ENCODE peak calls at places on chromosomes 12 and 14, in ten cellular contexts. Z is transverse colon, E is HL-60, M is stomach, O is HepG2, C is HCT116, I is vagina, P is endothelial cell of umbilical vein, L is sigmoid colon, X is spleen. D is an unnamed sample.
A peak's percentile ranks its signal among the peaks of the same experiment; 100 is the strongest.

GRCh38 chr12:17016116-17016864 is 410.3 kb upstream of the LMO3 start:
- DNase-seq in M (no peak), C (no peak), X (no peak), L (no peak), I (no peak), E (no peak), Z (no peak), O (no peak), P (no peak), D (no peak)

GRCh38 chr14:21095430-21096205 is 2.8 kb downstream of the ZNF219 start:
- DNase-seq in L (no peak), Z (no peak), C (no peak), I (no peak), X (no peak), O (no peak), E (no peak), M (no peak), P (no peak), D (no peak)

GRCh38 chr14:67137744-67138371 is 51.4 kb upstream of the GARIN2 start:
- DNase-seq in L (no peak), X (no peak), C (no peak), M (no peak), P (peak; percentile 9), I (no peak), O (no peak), Z (no peak), E (no peak), D (no peak)

GRCh38 chr12:106282457-106283097 is 20.0 kb upstream of the TCP11L2 start:
- DNase-seq in E (no peak), O (peak; percentile 97), X (peak; percentile 81), P (peak; percentile 48), L (peak; percentile 67), Z (peak; percentile 57), C (peak; percentile 67), I (no peak), M (peak; percentile 62), D (no peak)

GRCh38 chr12:132907216-132907615 is 19.8 kb upstream of the CHFR start:
- DNase-seq in M (no peak), P (no peak), L (no peak), O (no peak), X (no peak), I (no peak), E (no peak), C (no peak), Z (no peak), D (no peak)

GRCh38 chr12:25034676-25035075 is 85.8 kb upstream of the BCAT1 start:
- DNase-seq in Z (no peak), O (no peak), X (no peak), P (no peak), M (no peak), L (no peak), E (no peak), I (no peak), C (no peak), D (no peak)

GRCh38 chr12:108459106-108459505 is 56.0 kb upstream of the FICD start:
- DNase-seq in C (no peak), L (no peak), Z (no peak), X (no peak), P (no peak), M (no peak), O (no peak), E (no peak), I (no peak), D (no peak)

GRCh38 chr12:69897744-69898143 is 72.7 kb downstream of the MYRFL start:
- DNase-seq in C (no peak), O (no peak), X (no peak), Z (no peak), L (no peak), P (peak; percentile 48), I (no peak), M (no peak), E (no peak), D (no peak)

GRCh38 chr12:110200124-110200417 is 75.9 kb downstream of the IFT81 start:
- DNase-seq in X (no peak), I (no peak), M (no peak), O (peak; percentile 30), E (no peak), Z (no peak), L (no peak), C (no peak), P (no peak), D (no peak)

GRCh38 chr12:118311666-118312065 is 61.0 kb downstream of the TAOK3 start:
- DNase-seq in C (no peak), O (no peak), E (no peak), X (no peak), I (no peak), M (no peak), L (no peak), Z (no peak), P (no peak), D (no peak)

GRCh38 chr14:47211263-47211662 is 464.1 kb downstream of the MDGA2 start:
- DNase-seq in P (no peak), I (no peak), L (no peak), X (no peak), O (no peak), M (no peak), C (no peak), E (no peak), Z (no peak), D (no peak)

GRCh38 chr12:54958048-54958658 is 26.4 kb downstream of the TESPA1 start:
- DNase-seq in P (peak; percentile 70), Z (peak; percentile 29), M (peak; percentile 42), O (peak; percentile 39), E (peak; percentile 28), L (no peak), I (no peak), C (peak; percentile 53), X (no peak), D (no peak)

GRCh38 chr14:105933238-105933637 is 406.9 kb downstream of the TMEM121 start:
- DNase-seq in C (no peak), Z (no peak), I (peak; percentile 67), O (no peak), X (no peak), E (no peak), M (peak; percentile 20), L (no peak), P (no peak), D (no peak)

GRCh38 chr12:8154526-8154925 is 2.3 kb upstream of the ZNF705A start:
- DNase-seq in P (peak; percentile 25), O (no peak), L (no peak), X (no peak), E (no peak), Z (no peak), I (no peak), C (no peak), M (no peak), D (no peak)

GRCh38 chr12:111349101-111349747 is 19.7 kb downstream of the PHETA1 start:
- DNase-seq in L (no peak), Z (no peak), O (no peak), I (no peak), P (no peak), M (no peak), E (no peak), X (no peak), C (no peak), D (no peak)
- TF ChIP-seq POLR2AphosphoS5 in L (no peak), Z (no peak), O (no peak), I (no peak), P (no peak), M (no peak), E (no peak), X (no peak), C (no peak), D (no peak)

GRCh38 chr14:34714320-34715107 is at the start of gene CFL2:
- DNase-seq in Z (peak; percentile 82), O (peak; percentile 86), M (peak; percentile 79), E (peak; percentile 30), C (peak; percentile 32), X (peak; percentile 96), I (no peak), P (peak; percentile 81), L (peak; percentile 93), D (peak; percentile 48)
- TF ChIP-seq CTCF in Z (no peak), O (no peak), M (no peak), E (no peak), C (no peak), X (no peak), I (no peak), P (no peak), L (no peak), D (no peak)

GRCh38 chr12:79978692-79979091 is 43.8 kb upstream of the PPP1R12A start:
- DNase-seq in X (no peak), M (no peak), I (no peak), Z (no peak), C (no peak), L (no peak), P (no peak), O (no peak), E (no peak), D (no peak)

GRCh38 chr12:79988368-79988767 is 53.5 kb upstream of the PPP1R12A start:
- DNase-seq in I (no peak), Z (no peak), X (no peak), E (no peak), L (no peak), P (no peak), C (no peak), M (no peak), O (no peak), D (no peak)

GRCh38 chr12:79983492-79983891 is 48.6 kb upstream of the PPP1R12A start:
- DNase-seq in O (no peak), C (no peak), E (no peak), P (no peak), L (no peak), M (no peak), Z (no peak), I (no peak), X (no peak), D (no peak)

GRCh38 chr12:79982371-79983062 is 47.6 kb upstream of the PPP1R12A start:
- DNase-seq in C (no peak), M (no peak), I (no peak), E (no peak), O (no peak), Z (no peak), X (no peak), L (no peak), P (no peak), D (no peak)

DNA sequence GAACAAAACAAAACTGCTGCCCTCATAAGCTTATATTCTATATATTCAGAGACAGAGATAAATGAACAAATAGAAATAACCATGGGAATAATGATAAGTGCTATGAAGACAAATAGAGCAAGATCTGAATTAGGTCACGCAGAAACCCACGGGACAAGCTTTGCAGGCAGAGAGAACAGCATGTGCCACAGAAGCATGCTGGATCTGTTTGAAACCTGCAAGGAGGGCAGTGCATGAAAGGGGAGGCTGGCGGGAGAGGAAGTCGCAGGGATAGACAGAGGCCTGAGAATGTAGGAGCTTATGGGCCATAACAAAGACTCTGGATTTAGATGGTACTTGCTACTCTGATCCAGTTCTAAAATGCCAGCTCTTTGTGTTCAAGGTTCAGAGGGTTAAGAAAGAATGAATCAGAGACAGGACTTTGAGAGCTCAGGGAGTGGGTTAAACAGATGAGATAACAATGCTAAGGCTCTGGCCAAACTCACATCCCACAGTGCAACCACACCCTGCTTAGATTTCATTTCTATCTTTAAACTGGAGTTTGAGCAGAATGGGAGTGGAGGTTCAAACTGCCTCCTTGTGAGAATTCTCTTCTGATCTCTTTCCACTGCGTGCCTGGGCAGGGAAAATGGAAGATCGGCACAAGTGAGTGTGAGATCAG is 49.2 kb upstream of the PPP1R12A start:
- DNase-seq in O (no peak), I (no peak), C (no peak), Z (no peak), M (no peak), L (no peak), P (no peak), E (no peak), X (no peak), D (no peak)
- TF ChIP-seq POLR2AphosphoS5 in O (no peak), I (no peak), C (no peak), Z (no peak), M (no peak), L (no peak), P (no peak), E (no peak), X (no peak), D (no peak)

GRCh38 chr12:119328111-119328510 is 6.4 kb upstream of the CCDC60 start:
- DNase-seq in L (peak; percentile 69), O (peak; percentile 6), X (no peak), Z (peak; percentile 8), P (no peak), M (no peak), C (peak; percentile 28), I (no peak), E (no peak), D (no peak)
- TF ChIP-seq CTCF in L (peak; percentile 21), O (peak; percentile 39), X (no peak), Z (no peak), P (no peak), M (no peak), C (peak; percentile 17), I (no peak), E (peak; percentile 45), D (no peak)